ENCODE peak calls at places on chromosomes 11 and 22, in six cellular contexts. U is heart right ventricle; R is CD4-positive, alpha-beta T cell; L is SK-N-SH; D is mammary epithelial cell; S is body of pancreas. I is an unnamed sample.

GRCh38 chr22:42300286-42301071 is 30.0 kb upstream of the TCF20 start:
- DNase-seq in U (no peak), R (peak), L (no peak), D (peak), S (no peak), I (peak)

GRCh38 chr22:47631571-47632102 is 869.2 kb downstream of the TBC1D22A start:
- DNase-seq in U (no peak), R (no peak), L (peak), D (no peak), S (no peak), I (no peak)

GRCh38 chr11:21554284-21554683 is 638.6 kb upstream of the ANO5 start:
- DNase-seq in U (no peak), R (no peak), L (no peak), D (no peak), S (no peak), I (no peak)

GRCh38 chr11:12110714-12111481 is 508 bp downstream of the MICAL2 start:
- DNase-seq in U (peak), R (peak), L (peak), D (peak), S (peak), I (peak)

GRCh38 chr22:50640857-50641647 is 13.1 kb upstream of the ARSA start:
- DNase-seq in U (no peak), R (no peak), L (no peak), D (no peak), S (no peak), I (no peak)

GRCh38 chr11:116078101-116078561 is 573.9 kb upstream of the CADM1 start:
- DNase-seq in U (no peak), R (no peak), L (peak), D (no peak), S (no peak), I (no peak)

GRCh38 chr11:61632096-61632495 is 48.1 kb upstream of the DAGLA start:
- DNase-seq in U (no peak), R (no peak), L (peak), D (no peak), S (no peak), I (no peak)

GRCh38 chr11:59614277-59615131 is 1.1 kb downstream of the OSBP start:
- DNase-seq in U (no peak), R (no peak), L (no peak), D (no peak), S (no peak), I (peak)

GRCh38 chr22:44430716-44431115 is 67.3 kb downstream of the RTL6 start:
- DNase-seq in U (no peak), R (no peak), L (no peak), D (no peak), S (no peak), I (no peak)

GRCh38 chr22:27667121-27667843 is 134.3 kb downstream of the MN1 start:
- DNase-seq in U (peak), R (no peak), L (no peak), D (no peak), S (no peak), I (no peak)

GRCh38 chr11:124970925-124971324 is 16.9 kb downstream of the CCDC15 start:
- DNase-seq in U (no peak), R (no peak), L (peak), D (peak), S (no peak), I (peak)

GRCh38 chr11:114099392-114100178 is 40.1 kb downstream of the ZBTB16 start:
- DNase-seq in U (no peak), R (no peak), L (no peak), D (no peak), S (peak), I (no peak)

GRCh38 chr11:118998822-118999221 is 884 bp downstream of the CENATAC start:
- DNase-seq in U (no peak), R (no peak), L (no peak), D (peak), S (no peak), I (peak)

GRCh38 chr22:39250838-39251237 is 6.1 kb upstream of the PDGFB start:
- DNase-seq in U (no peak), R (no peak), L (no peak), D (no peak), S (no peak), I (no peak)

GRCh38 chr11:121520243-121521144 is 67.7 kb upstream of the SORL1-AS1 start:
- DNase-seq in U (no peak), R (no peak), L (no peak), D (peak), S (no peak), I (peak)

GRCh38 chr11:19958218-19958617 is 202.1 kb downstream of the DBX1 start:
- DNase-seq in U (no peak), R (no peak), L (no peak), D (no peak), S (no peak), I (no peak)

GRCh38 chr11:112513936-112514716 is 253.5 kb upstream of the PLET1 start:
- DNase-seq in U (no peak), R (no peak), L (peak), D (no peak), S (no peak), I (no peak)

GRCh38 chr11:134271978-134272377 is 4.2 kb upstream of the GLB1L3 start:
- DNase-seq in U (no peak), R (no peak), L (no peak), D (no peak), S (no peak), I (no peak)

GRCh38 chr22:20654343-20655208 is 119.3 kb upstream of the SERPIND1 start:
- DNase-seq in U (no peak), R (no peak), L (no peak), D (no peak), S (no peak), I (no peak)

GRCh38 chr11:67238894-67239794 is 27.1 kb upstream of the GRK2 start:
- DNase-seq in U (no peak), R (no peak), L (no peak), D (peak), S (no peak), I (no peak)

GRCh38 chr22:18966748-18967147 is 30.7 kb upstream of the PRODH start:
- DNase-seq in U (no peak), R (no peak), L (no peak), D (no peak), S (no peak), I (no peak)

GRCh38 chr22:17974703-17975372 is 49.5 kb downstream of the MICAL3 start:
- DNase-seq in U (no peak), R (no peak), L (no peak), D (no peak), S (no peak), I (no peak)

GRCh38 chr11:117545706-117546105 is 218.1 kb downstream of the CEP164 start:
- DNase-seq in U (no peak), R (no peak), L (no peak), D (no peak), S (no peak), I (no peak)

GRCh38 chr22:17842386-17842785 is 68.1 kb upstream of the BID start:
- DNase-seq in U (peak), R (peak), L (no peak), D (no peak), S (no peak), I (no peak)

GRCh38 chr22:49241174-49241851 is 586.4 kb downstream of the BRD1 start:
- DNase-seq in U (no peak), R (no peak), L (no peak), D (no peak), S (no peak), I (no peak)

GRCh38 chr11:71118671-71119250 is 133.6 kb downstream of the SHANK2 start:
- DNase-seq in U (no peak), R (no peak), L (no peak), D (no peak), S (no peak), I (no peak)

GRCh38 chr11:23555085-23555484 is 694.8 kb upstream of the CCDC179 start:
- DNase-seq in U (no peak), R (no peak), L (no peak), D (no peak), S (no peak), I (no peak)

GRCh38 chr11:119764108-119764874 is 35.3 kb upstream of the NECTIN1 start:
- DNase-seq in U (peak), R (no peak), L (no peak), D (peak), S (peak), I (no peak)

GRCh38 chr11:12376259-12376971 is 956 bp upstream of the PARVA start:
- DNase-seq in U (peak), R (no peak), L (no peak), D (no peak), S (peak), I (no peak)

GRCh38 chr11:77067776-77068460 is 1.1 kb downstream of the CAPN5 start:
- DNase-seq in U (no peak), R (no peak), L (no peak), D (no peak), S (no peak), I (no peak)

GRCh38 chr11:64564419-64564818 is 26.6 kb upstream of the SLC22A12 start:
- DNase-seq in U (no peak), R (no peak), L (no peak), D (no peak), S (no peak), I (no peak)

GRCh38 chr11:75691804-75692203 is 23.0 kb upstream of the MAP6 start:
- DNase-seq in U (no peak), R (no peak), L (no peak), D (no peak), S (no peak), I (no peak)

GRCh38 chr11:75689861-75690641 is 21.2 kb upstream of the MAP6 start:
- DNase-seq in U (no peak), R (no peak), L (no peak), D (no peak), S (no peak), I (no peak)
- TF ChIP-seq CTCF in U (no peak), R (no peak), L (no peak), D (no peak), S (no peak), I (no peak)

GRCh38 chr11:36278531-36279245 is 10.5 kb downstream of the COMMD9 start:
- DNase-seq in U (no peak), R (no peak), L (no peak), D (no peak), S (no peak), I (no peak)
- TF ChIP-seq CTCF in U (no peak), R (no peak), L (no peak), D (no peak), S (no peak), I (no peak)

DNA sequence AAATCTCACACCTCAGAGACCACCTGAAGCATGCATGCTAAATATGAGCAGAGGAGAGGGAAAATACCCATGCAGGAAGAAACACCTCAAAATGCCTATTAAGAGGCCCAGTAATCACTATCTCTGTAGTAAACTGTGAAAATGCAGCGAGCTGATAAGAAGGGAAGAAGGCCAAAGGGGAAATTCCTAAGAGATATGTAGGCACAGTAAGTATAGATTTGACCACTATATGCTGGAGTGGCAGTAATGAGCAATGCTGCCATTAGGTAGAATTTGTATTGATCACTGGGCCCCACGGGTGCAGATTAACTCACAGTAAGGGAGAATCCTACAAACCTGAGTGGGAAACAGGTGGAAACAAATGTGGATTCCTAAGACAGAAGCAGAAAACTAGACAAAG is 1813.1 kb upstream of the RAG2 start:
- DNase-seq in U (no peak), R (no peak), L (no peak), D (no peak), S (no peak), I (no peak)
- TF ChIP-seq CTCF in U (no peak), R (no peak), L (peak), D (peak), S (no peak), I (no peak)

GRCh38 chr11:898540-899190 is 11.9 kb downstream of the CHID1 start:
- DNase-seq in U (no peak), R (no peak), L (peak), D (no peak), S (no peak), I (no peak)
- TF ChIP-seq CTCF in U (no peak), R (no peak), L (no peak), D (no peak), S (no peak), I (no peak)

GRCh38 chr11:2375964-2376551 is 1.1 kb upstream of the CD81 start:
- DNase-seq in U (no peak), R (no peak), L (no peak), D (no peak), S (peak), I (no peak)
- TF ChIP-seq CTCF in U (no peak), R (no peak), L (no peak), D (no peak), S (no peak), I (no peak)

GRCh38 chr11:73530109-73530508 is 67.8 kb downstream of the FAM168A start:
- DNase-seq in U (no peak), R (no peak), L (no peak), D (no peak), S (no peak), I (peak)
- TF ChIP-seq CTCF in U (peak), R (no peak), L (no peak), D (peak), S (no peak), I (peak)

DNA sequence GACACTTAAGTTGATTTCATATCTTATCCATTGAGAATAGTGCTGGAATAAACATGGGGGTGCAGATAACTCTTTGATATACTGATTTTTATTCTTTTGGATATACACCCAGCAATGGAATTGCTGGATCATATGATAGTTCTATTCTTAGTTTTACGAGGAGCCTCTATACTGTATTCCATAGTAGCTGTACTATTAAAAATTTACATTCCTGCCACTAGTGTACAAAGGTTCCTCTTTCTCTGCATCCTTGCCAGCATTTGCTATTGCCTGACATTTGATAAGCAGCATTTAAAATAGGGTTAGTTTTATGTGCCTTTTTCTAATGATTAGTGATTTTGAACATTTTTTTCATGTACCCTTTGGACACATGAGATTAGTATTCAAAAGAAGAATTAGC is 554.2 kb downstream of the JRKL start:
- DNase-seq in U (no peak), R (no peak), L (no peak), D (no peak), S (no peak), I (no peak)
- TF ChIP-seq CTCF in U (no peak), R (no peak), L (peak), D (peak), S (no peak), I (no peak)

GRCh38 chr22:26593763-26594162 is 3.8 kb upstream of the TPST2 start:
- DNase-seq in U (no peak), R (no peak), L (no peak), D (no peak), S (no peak), I (no peak)
- TF ChIP-seq CTCF in U (no peak), R (no peak), L (no peak), D (no peak), S (no peak), I (no peak)